ENCODE peak calls at places on chromosomes 12 and 14, in four cellular contexts. S is A549, F is K562, H is HepG2. Q is an unnamed sample.

GRCh38 chr12:94277426-94278000 is 129.1 kb downstream of the PLXNC1 start:
- DNase-seq in S (no peak), H (peak), F (no peak), Q (no peak)

GRCh38 chr12:128830505-128830893 is 6.7 kb upstream of the SLC15A4 start:
- DNase-seq in S (no peak), F (no peak), H (no peak), Q (peak)

GRCh38 chr12:53185582-53186153 is 4.9 kb upstream of the CSAD start:
- DNase-seq in S (no peak), H (no peak), F (no peak), Q (no peak)

GRCh38 chr12:113762155-113762848 is 203.8 kb downstream of the RBM19 start:
- DNase-seq in S (no peak), F (no peak), H (no peak), Q (no peak)

GRCh38 chr12:39605996-39606395 is 13.6 kb downstream of the ABCD2 start:
- DNase-seq in H (no peak), F (no peak), S (no peak), Q (no peak)

GRCh38 chr14:91202234-91202974 is 42.1 kb downstream of the GPR68 start:
- DNase-seq in F (peak), S (no peak), H (no peak), Q (no peak)

GRCh38 chr14:95387826-95388445 is 68.2 kb upstream of the CLMN start:
- DNase-seq in H (no peak), F (no peak), S (no peak), Q (no peak)

GRCh38 chr12:29563636-29564035 is 66.2 kb upstream of the OVCH1 start:
- DNase-seq in H (no peak), F (no peak), S (no peak), Q (no peak)

GRCh38 chr14:56002316-56002715 is 115.9 kb upstream of the PELI2 start:
- DNase-seq in H (no peak), F (no peak), S (no peak), Q (no peak)

GRCh38 chr14:99633913-99634312 is 11.0 kb upstream of the HHIPL1 start:
- DNase-seq in S (no peak), H (no peak), F (no peak), Q (no peak)

GRCh38 chr14:100305446-100306255 is 593 bp downstream of the SLC25A29 start:
- DNase-seq in H (no peak), F (peak), S (peak), Q (no peak)

GRCh38 chr12:131041216-131041967 is 87.7 kb downstream of the ADGRD1 start:
- DNase-seq in H (no peak), S (no peak), F (no peak), Q (no peak)

GRCh38 chr14:100736269-100737180 is 9.8 kb downstream of the DLK1 start:
- DNase-seq in S (no peak), F (peak), H (no peak), Q (no peak)

GRCh38 chr12:47504775-47505446 is 200.9 kb downstream of the RPAP3 start:
- DNase-seq in H (no peak), F (no peak), S (no peak), Q (no peak)

GRCh38 chr12:2138294-2138693 is 85.5 kb downstream of the CACNA1C start:
- DNase-seq in H (no peak), S (no peak), F (no peak), Q (no peak)

GRCh38 chr14:29236848-29237247 is 470.3 kb downstream of the FOXG1 start:
- DNase-seq in S (no peak), H (no peak), F (no peak), Q (no peak)
- H3K27ac ChIP-seq in S (peak), H (no peak), F (no peak), Q (no peak)

GRCh38 chr12:3184485-3184884 is 107.3 kb downstream of the TSPAN9 start:
- DNase-seq in S (no peak), H (no peak), F (no peak), Q (no peak)

GRCh38 chr12:3187846-3188755 is 110.9 kb downstream of the TSPAN9 start:
- DNase-seq in H (no peak), F (no peak), S (no peak), Q (no peak)

GRCh38 chr12:3189282-3189681 is 112.1 kb downstream of the TSPAN9 start:
- DNase-seq in H (no peak), S (no peak), F (no peak), Q (no peak)

GRCh38 chr12:3185260-3185870 is 108.2 kb downstream of the TSPAN9 start:
- DNase-seq in H (no peak), F (no peak), S (no peak), Q (no peak)

GRCh38 chr12:3186546-3187237 is 109.5 kb downstream of the TSPAN9 start:
- DNase-seq in S (no peak), H (no peak), F (no peak), Q (peak)
- TF ChIP-seq CHD4 in S (no peak), H (no peak), F (no peak), Q (no peak)

GRCh38 chr14:22984959-22985658 is 2.8 kb upstream of the AJUBA start:
- DNase-seq in H (no peak), S (no peak), F (no peak), Q (no peak)

GRCh38 chr14:22985894-22986507 is 3.6 kb upstream of the AJUBA start:
- DNase-seq in F (no peak), S (no peak), H (no peak), Q (no peak)

GRCh38 chr14:22987291-22987690 is 4.9 kb upstream of the AJUBA start:
- DNase-seq in F (no peak), S (no peak), H (no peak), Q (no peak)

GRCh38 chr14:22982477-22983245 is at the start of gene AJUBA:
- DNase-seq in S (peak), F (peak), H (peak), Q (no peak)

GRCh38 chr14:22986508-22987054 is 4.2 kb upstream of the AJUBA start:
- DNase-seq in S (peak), F (peak), H (peak), Q (no peak)
- H3K27ac ChIP-seq in S (no peak), F (no peak), H (no peak), Q (no peak)

GRCh38 chr12:127487031-127487430 is 779.9 kb upstream of the TMEM132C start:
- DNase-seq in S (no peak), H (no peak), F (no peak), Q (no peak)

GRCh38 chr12:127485528-127485927 is 781.4 kb upstream of the TMEM132C start:
- DNase-seq in F (no peak), H (no peak), S (no peak), Q (no peak)

DNA sequence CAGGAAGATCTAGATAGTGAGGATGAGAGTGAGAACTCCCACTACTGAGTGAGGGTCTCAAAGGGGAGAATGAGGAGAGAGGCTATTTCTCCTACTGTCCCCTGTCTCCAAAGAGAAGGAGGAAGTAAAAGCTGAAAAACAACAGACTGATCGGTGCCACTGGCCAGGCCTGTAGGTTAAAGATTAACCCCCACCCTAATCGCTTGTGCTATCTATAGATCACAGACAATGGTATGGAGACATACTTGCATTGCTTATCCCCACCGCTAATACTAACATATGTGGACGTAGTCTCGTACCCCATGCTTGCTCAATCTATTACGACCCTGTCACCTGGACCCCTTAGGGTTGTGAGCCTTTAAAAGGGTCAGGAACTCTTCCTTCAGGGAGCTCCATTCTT is 777.9 kb upstream of the TMEM132C start:
- DNase-seq in F (no peak), S (no peak), H (peak), Q (no peak)
- TF ChIP-seq CHD4 in F (no peak), S (no peak), H (no peak), Q (no peak)